ENCODE peak calls at places on chromosomes 7 and 10, in eight cellular contexts. One of them, this sample, is unnamed.

GRCh38 chr10:129883637-129884389 is 80.3 kb downstream of the EBF3 start:
- DNase-seq in CD14-positive monocyte: no peak
- DNase-seq in A549: no peak
- DNase-seq in WTC11: no peak
- DNase-seq in AG04450: no peak
- DNase-seq in mucosa of descending colon: no peak
- DNase-seq in AG10803: no peak
- DNase-seq in thoracic aorta: no peak
- DNase-seq in this sample: no peak

GRCh38 chr10:79385392-79385795 is 38.1 kb downstream of the PPIF start:
- DNase-seq in CD14-positive monocyte: no peak
- DNase-seq in A549: no peak
- DNase-seq in WTC11: peak
- DNase-seq in AG04450: no peak
- DNase-seq in mucosa of descending colon: no peak
- DNase-seq in AG10803: no peak
- DNase-seq in thoracic aorta: no peak
- DNase-seq in this sample: no peak

GRCh38 chr10:14483417-14483816 is 152.7 kb upstream of the FRMD4A start:
- DNase-seq in CD14-positive monocyte: no peak
- DNase-seq in A549: no peak
- DNase-seq in WTC11: no peak
- DNase-seq in AG04450: no peak
- DNase-seq in mucosa of descending colon: no peak
- DNase-seq in AG10803: no peak
- DNase-seq in thoracic aorta: no peak
- DNase-seq in this sample: peak

GRCh38 chr10:124725171-124725631 is 19.0 kb downstream of the FAM53B start:
- DNase-seq in CD14-positive monocyte: no peak
- DNase-seq in A549: no peak
- DNase-seq in WTC11: no peak
- DNase-seq in AG04450: no peak
- DNase-seq in mucosa of descending colon: peak
- DNase-seq in AG10803: no peak
- DNase-seq in thoracic aorta: no peak
- DNase-seq in this sample: no peak

GRCh38 chr7:47422631-47423030 is 159.3 kb downstream of the TNS3 start:
- DNase-seq in CD14-positive monocyte: no peak
- DNase-seq in A549: no peak
- DNase-seq in WTC11: no peak
- DNase-seq in AG04450: no peak
- DNase-seq in mucosa of descending colon: no peak
- DNase-seq in AG10803: peak
- DNase-seq in thoracic aorta: no peak
- DNase-seq in this sample: no peak

GRCh38 chr7:27192546-27193334 is 7.2 kb downstream of the HOXA13 start:
- DNase-seq in CD14-positive monocyte: peak
- DNase-seq in A549: no peak
- DNase-seq in WTC11: no peak
- DNase-seq in AG04450: no peak
- DNase-seq in mucosa of descending colon: peak
- DNase-seq in AG10803: no peak
- DNase-seq in thoracic aorta: no peak
- DNase-seq in this sample: no peak

GRCh38 chr10:29946953-29947700 is 112.3 kb downstream of the JCAD start:
- DNase-seq in CD14-positive monocyte: no peak
- DNase-seq in A549: peak
- DNase-seq in WTC11: no peak
- DNase-seq in AG04450: peak
- DNase-seq in mucosa of descending colon: no peak
- DNase-seq in AG10803: peak
- DNase-seq in thoracic aorta: peak
- DNase-seq in this sample: peak

GRCh38 chr10:6917125-6917524 is 337.0 kb upstream of the PRKCQ start:
- DNase-seq in CD14-positive monocyte: peak
- DNase-seq in A549: no peak
- DNase-seq in WTC11: no peak
- DNase-seq in AG04450: no peak
- DNase-seq in mucosa of descending colon: no peak
- DNase-seq in AG10803: peak
- DNase-seq in thoracic aorta: no peak
- DNase-seq in this sample: no peak

GRCh38 chr7:158129037-158130022 is 458.3 kb downstream of the PTPRN2 start:
- DNase-seq in CD14-positive monocyte: no peak
- DNase-seq in A549: no peak
- DNase-seq in WTC11: no peak
- DNase-seq in AG04450: no peak
- DNase-seq in mucosa of descending colon: no peak
- DNase-seq in AG10803: no peak
- DNase-seq in thoracic aorta: no peak
- DNase-seq in this sample: peak

GRCh38 chr7:73515184-73515583 is 6.9 kb downstream of the BAZ1B start:
- DNase-seq in CD14-positive monocyte: no peak
- DNase-seq in A549: peak
- DNase-seq in WTC11: no peak
- DNase-seq in AG04450: no peak
- DNase-seq in mucosa of descending colon: no peak
- DNase-seq in AG10803: no peak
- DNase-seq in thoracic aorta: no peak
- DNase-seq in this sample: no peak

GRCh38 chr7:108805808-108806397 is 236.2 kb downstream of the DNAJB9 start:
- DNase-seq in CD14-positive monocyte: no peak
- DNase-seq in A549: peak
- DNase-seq in WTC11: peak
- DNase-seq in AG04450: no peak
- DNase-seq in mucosa of descending colon: no peak
- DNase-seq in AG10803: peak
- DNase-seq in thoracic aorta: no peak
- DNase-seq in this sample: no peak

GRCh38 chr7:1360521-1360971 is 98.7 kb downstream of the MICALL2 start:
- DNase-seq in CD14-positive monocyte: peak
- DNase-seq in A549: no peak
- DNase-seq in WTC11: no peak
- DNase-seq in AG04450: no peak
- DNase-seq in mucosa of descending colon: no peak
- DNase-seq in AG10803: no peak
- DNase-seq in thoracic aorta: no peak
- DNase-seq in this sample: no peak

GRCh38 chr10:11885437-11886137 is 62.4 kb downstream of the PROSER2 start:
- DNase-seq in CD14-positive monocyte: no peak
- DNase-seq in A549: no peak
- DNase-seq in WTC11: no peak
- DNase-seq in AG04450: no peak
- DNase-seq in mucosa of descending colon: no peak
- DNase-seq in AG10803: no peak
- DNase-seq in thoracic aorta: no peak
- DNase-seq in this sample: no peak

GRCh38 chr10:56116684-56117083 is 244.4 kb downstream of the ZWINT start:
- DNase-seq in CD14-positive monocyte: no peak
- DNase-seq in A549: no peak
- DNase-seq in WTC11: no peak
- DNase-seq in AG04450: no peak
- DNase-seq in mucosa of descending colon: no peak
- DNase-seq in AG10803: no peak
- DNase-seq in thoracic aorta: no peak
- DNase-seq in this sample: no peak
- TF ChIP-seq CTCF in CD14-positive monocyte: no peak
- TF ChIP-seq CTCF in A549: no peak
- TF ChIP-seq CTCF in WTC11: no peak
- TF ChIP-seq CTCF in AG04450: no peak
- TF ChIP-seq CTCF in mucosa of descending colon: no peak
- TF ChIP-seq CTCF in AG10803: no peak
- TF ChIP-seq CTCF in thoracic aorta: no peak
- TF ChIP-seq CTCF in this sample: no peak

GRCh38 chr7:29884399-29885272 is 78.3 kb downstream of the WIPF3 start:
- DNase-seq in CD14-positive monocyte: no peak
- DNase-seq in A549: no peak
- DNase-seq in WTC11: peak
- DNase-seq in AG04450: no peak
- DNase-seq in mucosa of descending colon: peak
- DNase-seq in AG10803: no peak
- DNase-seq in thoracic aorta: no peak
- DNase-seq in this sample: no peak
- TF ChIP-seq CTCF in CD14-positive monocyte: no peak
- TF ChIP-seq CTCF in A549: no peak
- TF ChIP-seq CTCF in WTC11: no peak
- TF ChIP-seq CTCF in AG04450: no peak
- TF ChIP-seq CTCF in mucosa of descending colon: no peak
- TF ChIP-seq CTCF in AG10803: no peak
- TF ChIP-seq CTCF in thoracic aorta: no peak
- TF ChIP-seq CTCF in this sample: no peak

DNA sequence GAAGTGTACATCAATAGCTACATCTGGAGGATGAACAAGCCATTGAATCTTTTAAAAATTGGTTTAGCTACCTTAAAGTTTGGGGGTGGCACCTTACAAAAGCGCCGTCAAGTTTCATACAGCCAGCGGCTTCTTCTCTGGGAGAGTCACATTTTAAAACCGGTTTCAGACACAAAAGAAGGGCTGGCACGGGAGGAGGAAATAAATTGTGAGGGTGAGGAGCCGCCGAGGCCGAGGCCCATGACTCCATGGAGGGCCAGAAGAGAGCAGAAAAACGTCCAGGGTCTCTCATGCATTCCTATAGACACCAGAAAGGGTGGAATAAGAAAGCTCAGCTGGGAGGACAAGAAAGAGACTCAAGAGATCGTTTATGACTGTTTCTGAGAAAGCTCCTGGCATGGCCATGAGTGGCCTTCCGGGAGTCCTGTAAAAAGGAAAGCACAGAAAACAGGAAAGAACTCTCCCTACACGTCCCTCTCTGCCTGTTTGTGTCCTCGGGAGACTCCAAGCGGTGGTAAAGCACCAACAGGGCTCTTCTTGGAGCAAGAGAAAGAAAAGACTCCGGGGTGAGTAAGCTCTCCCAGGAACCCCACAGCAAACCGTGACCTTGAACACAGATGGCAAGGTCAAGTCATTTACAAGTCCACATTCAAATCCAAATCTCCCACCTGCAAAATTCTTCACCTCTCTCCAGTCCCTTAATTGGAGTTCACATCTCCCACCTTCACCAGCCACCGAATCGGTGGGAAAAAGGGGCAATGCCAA is 1.8 kb downstream of the FRAT2 start:
- DNase-seq in CD14-positive monocyte: no peak
- DNase-seq in A549: peak
- DNase-seq in WTC11: peak
- DNase-seq in AG04450: peak
- DNase-seq in mucosa of descending colon: peak
- DNase-seq in AG10803: peak
- DNase-seq in thoracic aorta: no peak
- DNase-seq in this sample: peak
- TF ChIP-seq CTCF in CD14-positive monocyte: no peak
- TF ChIP-seq CTCF in A549: no peak
- TF ChIP-seq CTCF in WTC11: no peak
- TF ChIP-seq CTCF in AG04450: peak
- TF ChIP-seq CTCF in mucosa of descending colon: no peak
- TF ChIP-seq CTCF in AG10803: peak
- TF ChIP-seq CTCF in thoracic aorta: no peak
- TF ChIP-seq CTCF in this sample: no peak

GRCh38 chr7:148932-149855 is 43.2 kb upstream of the FAM20C start:
- DNase-seq in CD14-positive monocyte: peak
- DNase-seq in A549: peak
- DNase-seq in WTC11: peak
- DNase-seq in AG04450: peak
- DNase-seq in mucosa of descending colon: peak
- DNase-seq in AG10803: peak
- DNase-seq in thoracic aorta: peak
- DNase-seq in this sample: peak
- TF ChIP-seq CTCF in CD14-positive monocyte: no peak
- TF ChIP-seq CTCF in A549: no peak
- TF ChIP-seq CTCF in WTC11: no peak
- TF ChIP-seq CTCF in AG04450: no peak
- TF ChIP-seq CTCF in mucosa of descending colon: no peak
- TF ChIP-seq CTCF in AG10803: no peak
- TF ChIP-seq CTCF in thoracic aorta: no peak
- TF ChIP-seq CTCF in this sample: no peak

DNA sequence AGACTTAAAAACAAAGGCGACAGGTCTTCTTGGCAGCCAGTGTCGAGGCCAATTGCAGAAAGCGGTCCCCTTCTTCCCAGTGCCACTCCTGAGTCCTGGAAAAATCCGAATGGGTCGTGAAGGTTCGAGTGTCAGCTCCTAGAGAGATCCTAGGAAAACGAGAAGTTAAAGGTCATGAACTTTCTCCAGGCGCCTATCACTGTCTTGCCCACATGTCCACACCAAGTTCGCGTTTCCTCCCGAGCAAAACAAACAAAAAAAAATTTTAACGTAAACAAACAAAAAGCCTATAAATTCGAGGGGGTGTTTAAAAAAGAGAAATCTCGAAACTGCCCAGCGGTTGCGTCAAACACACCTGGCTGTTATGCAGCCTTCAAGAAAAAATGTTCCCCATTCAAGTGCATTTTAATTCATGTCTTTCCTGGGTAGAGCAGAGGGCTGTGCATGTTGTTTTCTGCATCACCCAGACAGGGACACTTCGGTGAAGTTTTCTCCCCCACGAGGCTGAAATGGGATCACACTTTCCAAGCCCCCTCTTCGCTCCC is 1.5 kb downstream of the ARHGAP21 start:
- DNase-seq in CD14-positive monocyte: no peak
- DNase-seq in A549: peak
- DNase-seq in WTC11: no peak
- DNase-seq in AG04450: no peak
- DNase-seq in mucosa of descending colon: no peak
- DNase-seq in AG10803: peak
- DNase-seq in thoracic aorta: no peak
- DNase-seq in this sample: no peak
- TF ChIP-seq CTCF in CD14-positive monocyte: no peak
- TF ChIP-seq CTCF in A549: no peak
- TF ChIP-seq CTCF in WTC11: no peak
- TF ChIP-seq CTCF in AG04450: no peak
- TF ChIP-seq CTCF in mucosa of descending colon: no peak
- TF ChIP-seq CTCF in AG10803: no peak
- TF ChIP-seq CTCF in thoracic aorta: no peak
- TF ChIP-seq CTCF in this sample: no peak

DNA sequence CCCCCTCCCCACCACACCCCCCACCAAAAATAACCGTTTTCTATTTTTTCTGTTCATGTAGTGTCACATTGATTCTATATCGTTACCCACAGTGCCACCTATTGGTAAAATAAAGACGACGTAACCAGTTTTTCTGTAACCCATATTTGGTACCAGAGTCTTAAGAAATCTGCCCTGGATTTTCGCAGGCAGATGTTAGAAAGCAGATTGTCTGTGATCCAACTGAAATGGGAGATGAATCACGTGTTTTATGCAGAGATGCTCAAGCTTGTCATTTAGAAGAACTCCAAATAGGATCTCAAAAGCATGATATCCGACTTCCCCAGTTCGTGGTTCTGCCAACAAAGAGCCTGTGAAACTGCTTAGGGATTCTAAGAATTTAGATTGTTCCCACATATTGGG is 261.1 kb upstream of the CSTF2T start:
- DNase-seq in CD14-positive monocyte: no peak
- DNase-seq in A549: peak
- DNase-seq in WTC11: no peak
- DNase-seq in AG04450: peak
- DNase-seq in mucosa of descending colon: no peak
- DNase-seq in AG10803: peak
- DNase-seq in thoracic aorta: no peak
- DNase-seq in this sample: no peak
- TF ChIP-seq CTCF in CD14-positive monocyte: peak
- TF ChIP-seq CTCF in A549: peak
- TF ChIP-seq CTCF in WTC11: no peak
- TF ChIP-seq CTCF in AG04450: peak
- TF ChIP-seq CTCF in mucosa of descending colon: no peak
- TF ChIP-seq CTCF in AG10803: peak
- TF ChIP-seq CTCF in thoracic aorta: peak
- TF ChIP-seq CTCF in this sample: no peak

This sample was measured in lower leg skin.